ENCODE peak calls at places on chromosomes 16 and 17, in five cellular contexts. One of them, this sample, is unnamed.

GRCh38 chr16:11147033-11147848 is 108.8 kb downstream of the SOCS1 start:
- DNase-seq in CD4-positive, alpha-beta T cell: no peak
- DNase-seq in H9: no peak
- DNase-seq in IMR-90: no peak
- DNase-seq in PC-3: no peak
- DNase-seq in this sample: no peak

GRCh38 chr17:12429125-12429524 is 236.6 kb upstream of the MYOCD start:
- DNase-seq in H9: no peak
- DNase-seq in CD4-positive, alpha-beta T cell: no peak
- DNase-seq in PC-3: no peak
- DNase-seq in IMR-90: no peak
- DNase-seq in this sample: no peak

GRCh38 chr17:50169121-50169764 is 3.4 kb downstream of the SGCA start:
- DNase-seq in IMR-90: peak; percentile 74
- DNase-seq in CD4-positive, alpha-beta T cell: peak; percentile 32
- DNase-seq in PC-3: peak; percentile 80
- DNase-seq in H9: peak; percentile 91
- DNase-seq in this sample: peak; percentile 83

GRCh38 chr16:30472328-30472942 is at the start of gene ITGAL:
- DNase-seq in IMR-90: no peak
- DNase-seq in CD4-positive, alpha-beta T cell: peak; percentile 77
- DNase-seq in H9: no peak
- DNase-seq in PC-3: no peak
- DNase-seq in this sample: no peak

GRCh38 chr17:31491794-31492171 is 100.3 kb downstream of the RAB11FIP4 start:
- DNase-seq in H9: no peak
- DNase-seq in PC-3: no peak
- DNase-seq in CD4-positive, alpha-beta T cell: no peak
- DNase-seq in IMR-90: no peak
- DNase-seq in this sample: no peak

GRCh38 chr17:6910987-6911603 is 79.6 kb upstream of the TEKT1 start:
- DNase-seq in H9: no peak
- DNase-seq in CD4-positive, alpha-beta T cell: no peak
- DNase-seq in PC-3: peak; percentile 64
- DNase-seq in IMR-90: peak; percentile 57
- DNase-seq in this sample: no peak

GRCh38 chr16:54432481-54433229 is 146.1 kb upstream of the IRX3 start:
- DNase-seq in IMR-90: no peak
- DNase-seq in H9: no peak
- DNase-seq in PC-3: no peak
- DNase-seq in CD4-positive, alpha-beta T cell: no peak
- DNase-seq in this sample: no peak

GRCh38 chr16:58019866-58020538 is 5.6 kb upstream of the MMP15 start:
- DNase-seq in IMR-90: no peak
- DNase-seq in H9: no peak
- DNase-seq in CD4-positive, alpha-beta T cell: no peak
- DNase-seq in PC-3: no peak
- DNase-seq in this sample: no peak

GRCh38 chr17:66948061-66948750 is 16.3 kb upstream of the CACNG4 start:
- DNase-seq in PC-3: no peak
- DNase-seq in CD4-positive, alpha-beta T cell: no peak
- DNase-seq in IMR-90: no peak
- DNase-seq in H9: no peak
- DNase-seq in this sample: no peak

GRCh38 chr17:74736423-74737298 is at the start of gene RAB37:
- DNase-seq in CD4-positive, alpha-beta T cell: peak; percentile 34
- DNase-seq in IMR-90: no peak
- DNase-seq in PC-3: no peak
- DNase-seq in H9: peak; percentile 94
- DNase-seq in this sample: peak; percentile 95

GRCh38 chr17:3792481-3792880 is 8.5 kb downstream of the ITGAE start:
- DNase-seq in PC-3: no peak
- DNase-seq in H9: no peak
- DNase-seq in IMR-90: no peak
- DNase-seq in CD4-positive, alpha-beta T cell: no peak
- DNase-seq in this sample: no peak

GRCh38 chr16:56606071-56606687 is 2.2 kb upstream of the MT2A start:
- DNase-seq in H9: no peak
- DNase-seq in IMR-90: peak; percentile 79
- DNase-seq in CD4-positive, alpha-beta T cell: no peak
- DNase-seq in PC-3: peak; percentile 85
- DNase-seq in this sample: no peak

GRCh38 chr16:56604966-56605365 is 3.4 kb upstream of the MT2A start:
- DNase-seq in H9: no peak
- DNase-seq in PC-3: no peak
- DNase-seq in CD4-positive, alpha-beta T cell: no peak
- DNase-seq in IMR-90: no peak
- DNase-seq in this sample: no peak

GRCh38 chr16:56605475-56605874 is 2.9 kb upstream of the MT2A start:
- DNase-seq in PC-3: no peak
- DNase-seq in CD4-positive, alpha-beta T cell: no peak
- DNase-seq in IMR-90: no peak
- DNase-seq in H9: no peak
- DNase-seq in this sample: no peak

GRCh38 chr16:56601325-56601724 is 7.1 kb upstream of the MT2A start:
- DNase-seq in PC-3: no peak
- DNase-seq in H9: no peak
- DNase-seq in IMR-90: no peak
- DNase-seq in CD4-positive, alpha-beta T cell: no peak
- DNase-seq in this sample: peak; percentile 78

DNA sequence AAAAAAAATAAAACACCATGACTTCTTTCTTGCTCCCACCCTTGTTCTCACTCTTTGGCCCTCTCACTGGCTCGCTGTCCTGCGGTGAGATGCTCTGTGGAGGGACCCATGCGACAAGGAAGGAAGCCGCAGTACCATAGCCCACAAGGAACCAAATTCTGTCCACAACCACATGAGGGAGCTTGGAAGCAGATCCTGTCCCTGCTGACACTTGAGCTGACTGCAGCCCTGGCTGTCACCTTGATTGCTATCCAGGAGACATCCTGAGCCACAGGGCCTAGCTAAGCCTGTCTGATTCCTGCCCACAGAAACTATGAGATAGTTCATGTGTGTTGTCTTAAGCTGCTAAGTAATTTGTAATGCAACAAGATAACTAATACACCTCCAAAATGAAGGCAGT is 4.8 kb upstream of the MT2A start:
- DNase-seq in H9: peak; percentile 74
- DNase-seq in CD4-positive, alpha-beta T cell: no peak
- DNase-seq in PC-3: peak; percentile 72
- DNase-seq in IMR-90: peak; percentile 53
- DNase-seq in this sample: peak; percentile 89
- TF ChIP-seq CTCF in H9: peak; percentile 61
- TF ChIP-seq CTCF in CD4-positive, alpha-beta T cell: peak; percentile 22
- TF ChIP-seq CTCF in PC-3: peak; percentile 58
- TF ChIP-seq CTCF in IMR-90: peak; percentile 47
- TF ChIP-seq CTCF in this sample: peak; percentile 89

GRCh38 chr16:78731785-78732184 is 632.3 kb downstream of the WWOX start:
- DNase-seq in H9: no peak
- DNase-seq in CD4-positive, alpha-beta T cell: no peak
- DNase-seq in PC-3: no peak
- DNase-seq in IMR-90: no peak
- DNase-seq in this sample: no peak

GRCh38 chr16:78729687-78730086 is 630.2 kb downstream of the WWOX start:
- DNase-seq in PC-3: no peak
- DNase-seq in H9: no peak
- DNase-seq in CD4-positive, alpha-beta T cell: no peak
- DNase-seq in IMR-90: no peak
- DNase-seq in this sample: no peak

GRCh38 chr16:78732693-78733092 is 633.2 kb downstream of the WWOX start:
- DNase-seq in PC-3: no peak
- DNase-seq in IMR-90: no peak
- DNase-seq in CD4-positive, alpha-beta T cell: no peak
- DNase-seq in H9: no peak
- DNase-seq in this sample: no peak

DNA sequence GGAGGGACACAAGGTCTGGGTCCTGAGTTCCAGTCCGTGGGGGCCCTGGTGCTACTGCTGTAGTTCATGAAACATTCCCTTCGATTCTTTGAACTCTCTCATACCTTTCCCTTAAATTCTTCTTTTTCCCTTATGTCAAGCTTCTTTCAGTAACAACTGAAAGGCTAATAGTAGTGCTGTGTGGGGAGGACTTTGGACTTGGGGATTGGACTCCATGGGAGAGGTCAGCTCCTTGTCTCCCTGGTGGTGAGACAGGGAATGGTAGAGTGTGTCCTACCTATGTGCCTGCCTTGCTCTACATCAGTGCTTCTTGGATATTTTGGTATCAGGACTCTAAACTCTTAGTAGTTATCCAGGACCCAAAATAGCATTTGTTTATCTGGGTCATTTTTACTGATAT is 628.1 kb downstream of the WWOX start:
- DNase-seq in IMR-90: no peak
- DNase-seq in H9: no peak
- DNase-seq in PC-3: no peak
- DNase-seq in CD4-positive, alpha-beta T cell: no peak
- DNase-seq in this sample: no peak
- TF ChIP-seq CTCF in IMR-90: no peak
- TF ChIP-seq CTCF in H9: peak; percentile 57
- TF ChIP-seq CTCF in PC-3: no peak
- TF ChIP-seq CTCF in CD4-positive, alpha-beta T cell: no peak
- TF ChIP-seq CTCF in this sample: peak; percentile 21

GRCh38 chr16:16139806-16140205 is 83.5 kb downstream of the ABCC6 start:
- DNase-seq in H9: no peak
- DNase-seq in CD4-positive, alpha-beta T cell: no peak
- DNase-seq in PC-3: no peak
- DNase-seq in IMR-90: no peak
- DNase-seq in this sample: no peak

GRCh38 chr16:16139061-16139460 is 84.2 kb downstream of the ABCC6 start:
- DNase-seq in CD4-positive, alpha-beta T cell: no peak
- DNase-seq in H9: no peak
- DNase-seq in IMR-90: no peak
- DNase-seq in PC-3: no peak
- DNase-seq in this sample: no peak

GRCh38 chr16:16138034-16138635 is 85.2 kb downstream of the ABCC6 start:
- DNase-seq in H9: no peak
- DNase-seq in PC-3: no peak
- DNase-seq in IMR-90: no peak
- DNase-seq in CD4-positive, alpha-beta T cell: no peak
- DNase-seq in this sample: no peak

GRCh38 chr16:16136588-16136987 is 86.7 kb downstream of the ABCC6 start:
- DNase-seq in IMR-90: no peak
- DNase-seq in H9: no peak
- DNase-seq in PC-3: no peak
- DNase-seq in CD4-positive, alpha-beta T cell: no peak
- DNase-seq in this sample: no peak

GRCh38 chr16:16137110-16137509 is 86.2 kb downstream of the ABCC6 start:
- DNase-seq in PC-3: no peak
- DNase-seq in CD4-positive, alpha-beta T cell: no peak
- DNase-seq in H9: no peak
- DNase-seq in IMR-90: no peak
- DNase-seq in this sample: no peak
- TF ChIP-seq CTCF in PC-3: no peak
- TF ChIP-seq CTCF in CD4-positive, alpha-beta T cell: no peak
- TF ChIP-seq CTCF in H9: no peak
- TF ChIP-seq CTCF in IMR-90: no peak
- TF ChIP-seq CTCF in this sample: no peak

GRCh38 chr17:79788455-79788854 is 8.4 kb downstream of the CBX8 start:
- DNase-seq in CD4-positive, alpha-beta T cell: no peak
- DNase-seq in PC-3: no peak
- DNase-seq in IMR-90: no peak
- DNase-seq in H9: no peak
- DNase-seq in this sample: no peak

GRCh38 chr17:79788989-79789942 is 7.6 kb downstream of the CBX8 start:
- DNase-seq in CD4-positive, alpha-beta T cell: no peak
- DNase-seq in H9: peak; percentile 93
- DNase-seq in IMR-90: no peak
- DNase-seq in PC-3: no peak
- DNase-seq in this sample: peak; percentile 76

GRCh38 chr17:79790805-79791353 is 6.0 kb downstream of the CBX8 start:
- DNase-seq in IMR-90: no peak
- DNase-seq in CD4-positive, alpha-beta T cell: no peak
- DNase-seq in PC-3: no peak
- DNase-seq in H9: no peak
- DNase-seq in this sample: no peak

GRCh38 chr17:79791354-79792123 is 5.3 kb downstream of the CBX8 start:
- DNase-seq in PC-3: no peak
- DNase-seq in H9: peak; percentile 56
- DNase-seq in IMR-90: no peak
- DNase-seq in CD4-positive, alpha-beta T cell: no peak
- DNase-seq in this sample: no peak

GRCh38 chr17:79789943-79790804 is 6.7 kb downstream of the CBX8 start:
- DNase-seq in IMR-90: no peak
- DNase-seq in PC-3: peak; percentile 65
- DNase-seq in CD4-positive, alpha-beta T cell: no peak
- DNase-seq in H9: peak; percentile 81
- DNase-seq in this sample: peak; percentile 78
- TF ChIP-seq CTCF in IMR-90: peak; percentile 81
- TF ChIP-seq CTCF in PC-3: peak; percentile 92
- TF ChIP-seq CTCF in CD4-positive, alpha-beta T cell: peak; percentile 81
- TF ChIP-seq CTCF in H9: peak; percentile 90
- TF ChIP-seq CTCF in this sample: peak; percentile 81

GRCh38 chr17:27566673-27567562 is 64.1 kb upstream of the LGALS9 start:
- DNase-seq in PC-3: no peak
- DNase-seq in IMR-90: peak; percentile 64
- DNase-seq in CD4-positive, alpha-beta T cell: no peak
- DNase-seq in H9: no peak
- DNase-seq in this sample: no peak
- TF ChIP-seq CTCF in PC-3: no peak
- TF ChIP-seq CTCF in IMR-90: no peak
- TF ChIP-seq CTCF in CD4-positive, alpha-beta T cell: no peak
- TF ChIP-seq CTCF in H9: no peak
- TF ChIP-seq CTCF in this sample: no peak